ENCODE peak calls at places on chromosomes 7 and 10, in six cellular contexts. Y is HepG2, P is GM12878, D is H1, Q is GM12892, B is K562. E is an unnamed sample.

GRCh38 chr10:89086801-89087513 is 96.4 kb downstream of the FAS start:
- DNase-seq in P (no peak), D (peak), Q (no peak), Y (no peak), B (no peak), E (no peak)

GRCh38 chr7:835491-836401 is 3.5 kb downstream of the SUN1 start:
- DNase-seq in Q (no peak), D (no peak), Y (no peak), B (no peak), P (no peak), E (no peak)

GRCh38 chr7:41152179-41152678 is 550.7 kb downstream of the INHBA start:
- DNase-seq in D (no peak), Q (no peak), B (no peak), Y (no peak), P (no peak), E (no peak)

GRCh38 chr7:120931243-120931642 is 19.3 kb upstream of the ING3 start:
- DNase-seq in Q (no peak), B (no peak), D (no peak), P (no peak), Y (no peak), E (no peak)

GRCh38 chr7:149568218-149568617 is 70.6 kb upstream of the ZNF746 start:
- DNase-seq in P (no peak), Y (no peak), D (no peak), Q (no peak), B (no peak), E (no peak)

GRCh38 chr10:52121688-52122087 is 192.4 kb upstream of the DKK1 start:
- DNase-seq in P (no peak), Q (no peak), D (no peak), B (no peak), Y (no peak), E (no peak)

GRCh38 chr7:121544199-121544598 is 148.1 kb upstream of the FAM3C start:
- DNase-seq in D (no peak), Q (no peak), B (no peak), P (no peak), Y (no peak), E (no peak)

GRCh38 chr10:34826221-34826620 is 11.1 kb upstream of the PARD3 start:
- DNase-seq in B (no peak), D (no peak), Y (peak), P (no peak), Q (no peak), E (no peak)

GRCh38 chr10:6383099-6383812 is 180.5 kb downstream of the PFKFB3 start:
- DNase-seq in P (no peak), Y (no peak), D (no peak), Q (no peak), B (no peak), E (no peak)

GRCh38 chr7:15709978-15710377 is 23.5 kb upstream of the MEOX2 start:
- DNase-seq in B (no peak), Y (no peak), D (no peak), Q (no peak), P (no peak), E (no peak)

GRCh38 chr7:91894781-91895480 is 14.4 kb upstream of the MTERF1 start:
- DNase-seq in B (no peak), Q (no peak), Y (no peak), D (no peak), P (no peak), E (no peak)

GRCh38 chr10:132292287-132292971 is 15.3 kb downstream of the STK32C start:
- DNase-seq in P (no peak), B (no peak), D (no peak), Q (no peak), Y (no peak), E (no peak)

GRCh38 chr10:29688230-29688634 is 53.5 kb upstream of the SVIL start:
- DNase-seq in Q (no peak), D (peak), B (no peak), P (no peak), Y (no peak), E (no peak)

GRCh38 chr10:87000491-87000890 is 19.6 kb upstream of the FAM25A start:
- DNase-seq in B (no peak), Y (peak), D (no peak), Q (no peak), P (no peak), E (no peak)

GRCh38 chr10:18610517-18610916 is 40.9 kb downstream of the NSUN6 start:
- DNase-seq in B (no peak), D (no peak), Q (no peak), Y (peak), P (no peak), E (no peak)

GRCh38 chr7:114825423-114825951 is 96.4 kb upstream of the MDFIC start:
- DNase-seq in Y (no peak), D (no peak), P (no peak), B (no peak), Q (no peak), E (no peak)

GRCh38 chr7:38283809-38284208 is 10.4 kb upstream of the TARP start:
- DNase-seq in B (no peak), P (no peak), Q (no peak), Y (no peak), D (no peak), E (no peak)

GRCh38 chr10:124647421-124648130 is 96.6 kb downstream of the FAM53B start:
- DNase-seq in Q (peak), Y (peak), B (peak), D (no peak), P (peak), E (peak)

GRCh38 chr10:50740351-50740688 is 584 bp downstream of the ASAH2B start:
- DNase-seq in P (peak), Y (peak), D (no peak), Q (no peak), B (no peak), E (no peak)

GRCh38 chr10:50739618-50740350 is at the start of gene ASAH2B:
- DNase-seq in Y (peak), Q (peak), D (peak), P (peak), B (peak), E (peak)
- TF ChIP-seq POLR2A in Y (peak), Q (peak), D (peak), P (peak), B (peak), E (peak)

DNA sequence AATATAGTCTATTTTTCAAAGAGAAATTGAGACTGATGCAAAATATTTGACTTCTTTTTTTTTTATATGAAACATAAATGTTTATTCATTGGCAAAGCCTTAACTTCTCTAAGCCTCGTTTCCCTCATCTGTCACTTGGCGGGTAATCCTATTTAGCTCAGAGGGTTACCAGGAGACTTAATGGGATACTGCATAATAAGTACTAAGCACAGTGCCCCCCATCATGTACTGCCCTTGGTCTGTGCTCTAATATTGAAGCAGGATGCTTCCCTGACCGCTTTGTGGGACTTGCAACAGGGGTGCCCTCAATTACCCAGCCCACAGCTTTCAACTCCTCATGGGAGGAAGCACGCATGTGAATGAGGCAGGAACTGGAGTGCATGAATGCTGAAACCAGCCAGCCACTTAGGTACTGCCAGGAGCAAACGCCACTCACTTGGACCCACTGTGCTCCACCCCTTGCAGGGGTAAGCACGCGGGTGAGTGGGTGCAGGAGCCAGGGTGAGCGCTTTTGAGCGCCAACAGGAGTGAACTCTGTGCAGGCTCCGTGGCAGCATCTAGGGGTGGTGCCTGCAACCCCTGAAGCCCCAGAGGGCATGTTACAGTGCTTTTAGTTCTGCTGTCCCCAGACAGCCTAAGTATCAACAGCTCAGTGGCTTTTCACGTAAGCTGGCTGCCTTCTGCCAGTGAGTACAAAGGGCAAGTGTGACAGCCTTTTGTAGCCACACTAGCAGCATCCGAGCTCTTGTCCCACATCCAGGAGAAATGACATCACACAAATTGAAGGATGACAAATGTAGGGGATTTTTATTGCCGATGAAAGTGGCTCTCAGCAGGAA is 209.8 kb upstream of the C7orf33 start:
- DNase-seq in Y (peak), B (no peak), Q (no peak), P (no peak), D (no peak), E (no peak)
- TF ChIP-seq POLR2AphosphoS5 in Y (no peak), B (no peak), Q (no peak), P (no peak), D (no peak), E (no peak)

GRCh38 chr10:98403812-98404504 is 11.0 kb downstream of the PYROXD2 start:
- DNase-seq in Q (no peak), B (no peak), P (no peak), D (no peak), Y (no peak), E (no peak)

GRCh38 chr10:98407017-98407743 is 7.8 kb downstream of the PYROXD2 start:
- DNase-seq in Q (no peak), B (no peak), Y (no peak), D (no peak), P (no peak), E (no peak)

GRCh38 chr10:98402931-98403717 is 11.9 kb downstream of the PYROXD2 start:
- DNase-seq in D (no peak), P (no peak), Q (no peak), B (no peak), Y (no peak), E (no peak)

GRCh38 chr10:98404571-98405396 is 10.2 kb downstream of the PYROXD2 start:
- DNase-seq in Y (no peak), Q (peak), D (no peak), B (no peak), P (no peak), E (no peak)

GRCh38 chr10:98405422-98405821 is 9.6 kb downstream of the PYROXD2 start:
- DNase-seq in Y (no peak), Q (no peak), P (no peak), B (no peak), D (no peak), E (no peak)
- TF ChIP-seq TAF1 in Y (no peak), Q (no peak), P (no peak), B (no peak), D (no peak), E (no peak)

DNA sequence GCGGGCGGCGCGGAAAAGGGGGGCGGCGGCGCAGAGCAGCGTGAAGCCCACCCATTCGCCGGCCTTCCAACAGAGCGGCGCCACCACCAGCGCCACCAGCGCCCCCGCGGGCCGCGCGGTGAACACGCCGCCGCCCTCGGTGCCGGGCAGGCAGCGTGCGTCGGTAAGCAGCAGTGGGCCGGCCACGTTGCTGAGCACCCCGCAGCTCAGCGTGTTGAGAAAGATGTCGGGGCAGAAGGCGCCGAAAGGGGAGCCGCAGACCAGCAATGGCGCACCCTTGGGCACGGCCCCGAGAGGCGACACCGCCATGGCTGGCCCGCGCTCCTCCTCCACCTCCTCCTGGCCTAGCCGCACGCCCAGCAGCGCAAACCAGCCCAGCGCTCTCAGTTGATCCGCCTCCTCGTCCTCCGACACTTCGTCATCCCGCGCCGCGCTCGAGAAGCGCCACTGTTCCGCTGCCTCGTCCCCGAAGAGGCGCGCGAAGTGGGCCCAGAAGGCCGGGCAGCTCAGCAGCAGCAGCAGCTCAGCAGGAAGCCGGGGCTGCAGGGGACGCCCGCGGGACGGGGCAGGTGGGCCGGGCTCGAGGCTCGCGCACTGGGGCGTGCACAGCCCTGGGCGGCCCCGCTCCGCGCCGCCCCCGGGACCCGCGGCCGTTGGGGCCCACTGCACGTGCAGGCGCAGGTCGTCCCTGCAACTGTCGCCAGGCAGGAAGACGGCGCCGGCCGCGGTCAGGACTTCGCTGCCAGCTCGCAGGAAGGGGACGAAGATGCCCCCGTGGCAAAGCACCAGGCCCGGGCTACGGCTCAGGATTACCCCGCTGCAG is 623 bp downstream of the TYSND1 start:
- DNase-seq in D (no peak), Q (peak), P (no peak), Y (peak), B (peak), E (peak)
- TF ChIP-seq POLR2A in D (peak), Q (peak), P (peak), Y (peak), B (no peak), E (no peak)

GRCh38 chr7:44189286-44189992 is at the start of gene GCK:
- DNase-seq in B (no peak), D (no peak), Y (no peak), P (no peak), Q (no peak), E (no peak)
- TF ChIP-seq POLR2AphosphoS5 in B (no peak), D (no peak), Y (no peak), P (no peak), Q (no peak), E (no peak)

DNA sequence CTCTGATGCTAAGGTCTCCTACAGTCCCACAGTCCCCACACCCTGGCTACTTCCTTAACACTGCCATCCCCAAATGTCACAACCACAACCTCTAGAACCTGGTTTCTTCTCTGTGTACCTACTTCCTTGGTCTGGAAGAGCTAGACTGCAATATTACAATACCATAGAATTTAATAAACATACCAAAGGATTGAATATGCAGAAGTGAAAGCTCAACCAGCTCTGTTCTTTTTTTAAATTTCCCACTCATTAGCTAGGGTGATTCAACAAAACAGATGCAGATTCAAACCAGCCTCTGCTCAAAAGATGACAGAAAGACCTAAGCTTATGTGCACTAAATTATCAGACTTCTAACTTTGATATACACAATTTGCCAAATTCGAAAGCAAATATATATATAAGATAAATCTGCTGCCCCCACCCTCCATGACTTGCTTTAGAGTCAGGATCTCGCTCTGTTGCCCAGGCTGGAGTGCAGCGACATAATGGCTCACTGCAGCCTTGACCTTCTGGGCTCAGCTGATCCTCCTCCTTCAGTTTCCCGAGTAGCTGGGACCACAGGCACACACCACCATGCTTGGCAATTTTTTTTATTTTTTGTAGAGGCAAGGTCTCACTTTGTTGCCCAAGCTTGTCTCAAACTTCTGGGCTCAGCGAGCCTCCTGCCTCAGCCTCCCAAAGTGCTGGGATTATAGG is 212.6 kb downstream of the CHCHD3 start:
- DNase-seq in Y (no peak), D (no peak), P (no peak), Q (no peak), B (no peak), E (no peak)
- TF ChIP-seq TAF1 in Y (no peak), D (no peak), P (no peak), Q (no peak), B (no peak), E (no peak)

GRCh38 chr10:11610151-11610854 is 1.1 kb downstream of the USP6NL start:
- DNase-seq in B (no peak), Y (no peak), Q (no peak), P (no peak), D (no peak), E (no peak)

GRCh38 chr10:11609492-11610093 is 1.9 kb downstream of the USP6NL start:
- DNase-seq in Y (no peak), B (no peak), D (no peak), Q (no peak), P (peak), E (no peak)

GRCh38 chr10:11612004-11613001 is 853 bp upstream of the USP6NL start:
- DNase-seq in D (no peak), Q (no peak), P (no peak), B (no peak), Y (no peak), E (no peak)

GRCh38 chr10:11610855-11611247 is 599 bp downstream of the USP6NL start:
- DNase-seq in D (no peak), B (no peak), Q (no peak), Y (no peak), P (no peak), E (no peak)

GRCh38 chr10:11611248-11612003 is at the start of gene USP6NL:
- DNase-seq in B (peak), Q (peak), D (peak), Y (peak), P (no peak), E (peak)
- TF ChIP-seq POLR2A in B (peak), Q (peak), D (peak), Y (peak), P (peak), E (peak)

GRCh38 chr10:24849537-24850299 is 102.7 kb downstream of the PRTFDC1 start:
- DNase-seq in D (no peak), Y (no peak), Q (no peak), P (no peak), B (no peak), E (no peak)

GRCh38 chr10:24850726-24851300 is 101.6 kb downstream of the PRTFDC1 start:
- DNase-seq in B (no peak), Y (no peak), D (no peak), Q (no peak), P (no peak), E (no peak)

GRCh38 chr10:24848169-24848688 is 104.2 kb downstream of the PRTFDC1 start:
- DNase-seq in D (no peak), Y (no peak), Q (no peak), B (no peak), P (no peak), E (no peak)

GRCh38 chr10:24847476-24847875 is 104.9 kb downstream of the PRTFDC1 start:
- DNase-seq in Y (no peak), Q (no peak), P (no peak), D (no peak), B (no peak), E (no peak)

DNA sequence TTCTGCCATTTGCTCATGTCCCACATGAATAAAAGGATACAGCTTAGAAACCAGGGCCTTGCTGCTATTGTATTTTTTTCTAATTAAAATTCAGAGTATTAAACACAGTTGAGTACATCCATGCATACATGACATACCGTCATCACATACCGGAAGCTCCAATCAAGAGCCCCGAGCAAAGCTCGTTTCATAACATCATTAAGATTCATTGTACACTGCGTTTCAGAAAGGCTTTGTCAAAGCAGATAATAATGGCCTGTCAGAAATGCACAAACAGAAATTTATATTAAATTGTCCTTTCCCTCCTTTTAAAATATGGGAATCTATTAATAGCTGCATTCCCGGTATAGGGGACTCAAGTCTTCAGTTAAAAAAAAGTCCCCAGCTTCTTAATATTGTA is 103.4 kb downstream of the PRTFDC1 start:
- DNase-seq in B (no peak), D (no peak), Y (no peak), P (no peak), Q (no peak), E (no peak)
- TF ChIP-seq POLR2AphosphoS5 in B (no peak), D (no peak), Y (no peak), P (no peak), Q (no peak), E (no peak)

GRCh38 chr10:122877264-122877663 is 2.1 kb downstream of the FAM24B start:
- DNase-seq in D (no peak), Q (no peak), P (no peak), B (peak), Y (no peak), E (no peak)
- TF ChIP-seq TAF1 in D (no peak), Q (no peak), P (no peak), B (no peak), Y (no peak), E (no peak)

E was measured in GM12891.